ENCODE peak calls at places on chromosomes 4 and X, in five cellular contexts. K is A172, E is A549, J is ELR, V is WERI-Rb-1. R is an unnamed sample.

GRCh38 chr4:65670331-65671031 is at the start of gene EPHA5:
- DNase-seq in K (peak; percentile 24), E (no peak), J (peak; percentile 80), V (peak; percentile 92), R (peak; percentile 34)

GRCh38 chrX:85993539-85994197 is 53.7 kb downstream of the CHM start:
- DNase-seq in K (no peak), E (no peak), J (peak; percentile 57), V (no peak), R (no peak)

GRCh38 chrX:144768540-144768939 is 478.8 kb upstream of the SPANXN1 start:
- DNase-seq in K (no peak), E (no peak), J (no peak), V (no peak), R (no peak)

GRCh38 chr4:186740822-186741221 is 17.2 kb upstream of the FAT1 start:
- DNase-seq in K (no peak), E (no peak), J (no peak), V (no peak), R (no peak)

GRCh38 chr4:79498282-79498681 is 90.3 kb upstream of the GK2 start:
- DNase-seq in K (no peak), E (no peak), J (no peak), V (no peak), R (no peak)

GRCh38 chr4:146051724-146052396 is 113.2 kb upstream of the ZNF827 start:
- DNase-seq in K (peak; percentile 43), E (no peak), J (peak; percentile 64), V (no peak), R (no peak)

GRCh38 chrX:12721042-12721441 is 70.2 kb upstream of the PRPS2 start:
- DNase-seq in K (peak; percentile 5), E (no peak), J (no peak), V (no peak), R (no peak)

GRCh38 chr4:48752256-48752655 is 27.8 kb downstream of the FRYL start:
- DNase-seq in K (no peak), E (no peak), J (no peak), V (no peak), R (no peak)

GRCh38 chr4:138050601-138051000 is 191.5 kb downstream of the SLC7A11 start:
- DNase-seq in K (no peak), E (no peak), J (no peak), V (peak; percentile 63), R (peak; percentile 36)

GRCh38 chr4:15982833-15983528 is 20.0 kb upstream of the FGFBP2 start:
- DNase-seq in K (peak; percentile 28), E (no peak), J (peak; percentile 49), V (no peak), R (no peak)

GRCh38 chrX:110558406-110558805 is 199.8 kb downstream of the RTL9 start:
- DNase-seq in K (no peak), E (no peak), J (no peak), V (no peak), R (no peak)

GRCh38 chrX:143781103-143781502 is 60.6 kb upstream of the SPANXN2 start:
- DNase-seq in K (peak; percentile 47), E (no peak), J (peak; percentile 73), V (no peak), R (no peak)

GRCh38 chr4:2025817-2026216 is 17.0 kb upstream of the NELFA start:
- DNase-seq in K (no peak), E (no peak), J (no peak), V (no peak), R (no peak)

GRCh38 chr4:143667461-143667860 is 33.0 kb downstream of the FREM3 start:
- DNase-seq in K (peak; percentile 55), E (no peak), J (no peak), V (no peak), R (peak; percentile 76)

GRCh38 chr4:168491563-168491962 is 5.3 kb upstream of the PALLD start:
- DNase-seq in K (no peak), E (no peak), J (no peak), V (no peak), R (no peak)

GRCh38 chrX:132119821-132120220 is 8.0 kb downstream of the FRMD7 start:
- DNase-seq in K (no peak), E (no peak), J (peak; percentile 18), V (no peak), R (no peak)

GRCh38 chr4:16852644-16853043 is 45.8 kb downstream of the LDB2 start:
- DNase-seq in K (no peak), E (no peak), J (no peak), V (no peak), R (no peak)

GRCh38 chr4:123390846-123391456 is 5.6 kb upstream of the SPRY1 start:
- DNase-seq in K (no peak), E (no peak), J (peak; percentile 43), V (no peak), R (no peak)

GRCh38 chr4:147286846-147287587 is 193.9 kb upstream of the EDNRA start:
- DNase-seq in K (no peak), E (no peak), J (no peak), V (no peak), R (no peak)

GRCh38 chr4:10546-10870 is 42.6 kb upstream of the ZNF595 start:
- DNase-seq in K (no peak), E (no peak), J (no peak), V (no peak), R (no peak)

GRCh38 chr4:141851246-141851891 is 215.0 kb downstream of the IL15 start:
- DNase-seq in K (no peak), E (no peak), J (no peak), V (peak; percentile 16), R (no peak)

GRCh38 chr4:40427138-40427537 is 92.0 kb downstream of the CHRNA9 start:
- DNase-seq in K (no peak), E (no peak), J (no peak), V (no peak), R (no peak)